ENCODE peak calls at places on chromosome 21, in ten cellular contexts. One of them, this sample, is unnamed.
A peak's percentile ranks its signal among the peaks of the same experiment; 100 is the strongest.

GRCh38 chr21:44907966-44908364 is 12.7 kb downstream of the ITGB2 start:
- DNase-seq in thyroid gland: no peak
- DNase-seq in naive thymus-derived CD4-positive, alpha-beta T cell: no peak
- DNase-seq in right lobe of liver: no peak
- DNase-seq in cardiac muscle cell: peak; percentile 62
- DNase-seq in CD4-positive, alpha-beta T cell: no peak
- DNase-seq in CD8-positive, alpha-beta memory T cell: no peak
- DNase-seq in heart right ventricle: peak; percentile 36
- DNase-seq in effector memory CD4-positive, alpha-beta T cell: no peak
- DNase-seq in lower lobe of right lung: peak; percentile 84
- DNase-seq in this sample: no peak

GRCh38 chr21:26099610-26100219 is 70.9 kb downstream of the APP start:
- DNase-seq in effector memory CD4-positive, alpha-beta T cell: no peak
- DNase-seq in cardiac muscle cell: peak; percentile 77
- DNase-seq in naive thymus-derived CD4-positive, alpha-beta T cell: no peak
- DNase-seq in thyroid gland: no peak
- DNase-seq in right lobe of liver: no peak
- DNase-seq in CD8-positive, alpha-beta memory T cell: no peak
- DNase-seq in heart right ventricle: no peak
- DNase-seq in lower lobe of right lung: no peak
- DNase-seq in CD4-positive, alpha-beta T cell: no peak
- DNase-seq in this sample: no peak

GRCh38 chr21:38494688-38495087 is 3.6 kb downstream of the ERG start:
- DNase-seq in heart right ventricle: no peak
- DNase-seq in lower lobe of right lung: no peak
- DNase-seq in right lobe of liver: no peak
- DNase-seq in cardiac muscle cell: no peak
- DNase-seq in CD8-positive, alpha-beta memory T cell: no peak
- DNase-seq in CD4-positive, alpha-beta T cell: no peak
- DNase-seq in thyroid gland: peak; percentile 36
- DNase-seq in naive thymus-derived CD4-positive, alpha-beta T cell: no peak
- DNase-seq in effector memory CD4-positive, alpha-beta T cell: no peak
- DNase-seq in this sample: no peak

GRCh38 chr21:43984905-43985689 is 27.0 kb upstream of the TRAPPC10 start:
- DNase-seq in right lobe of liver: no peak
- DNase-seq in heart right ventricle: no peak
- DNase-seq in effector memory CD4-positive, alpha-beta T cell: no peak
- DNase-seq in cardiac muscle cell: no peak
- DNase-seq in thyroid gland: no peak
- DNase-seq in CD8-positive, alpha-beta memory T cell: no peak
- DNase-seq in lower lobe of right lung: no peak
- DNase-seq in CD4-positive, alpha-beta T cell: no peak
- DNase-seq in naive thymus-derived CD4-positive, alpha-beta T cell: no peak
- DNase-seq in this sample: no peak

GRCh38 chr21:44532712-44533111 is 7.3 kb downstream of the KRTAP10-1 start:
- DNase-seq in CD8-positive, alpha-beta memory T cell: no peak
- DNase-seq in naive thymus-derived CD4-positive, alpha-beta T cell: no peak
- DNase-seq in cardiac muscle cell: no peak
- DNase-seq in CD4-positive, alpha-beta T cell: no peak
- DNase-seq in heart right ventricle: no peak
- DNase-seq in effector memory CD4-positive, alpha-beta T cell: no peak
- DNase-seq in thyroid gland: no peak
- DNase-seq in lower lobe of right lung: no peak
- DNase-seq in right lobe of liver: no peak
- DNase-seq in this sample: no peak

GRCh38 chr21:34311561-34312330 is 52.1 kb upstream of the KCNE2 start:
- DNase-seq in right lobe of liver: no peak
- DNase-seq in cardiac muscle cell: peak; percentile 14
- DNase-seq in effector memory CD4-positive, alpha-beta T cell: no peak
- DNase-seq in thyroid gland: no peak
- DNase-seq in lower lobe of right lung: no peak
- DNase-seq in naive thymus-derived CD4-positive, alpha-beta T cell: no peak
- DNase-seq in heart right ventricle: no peak
- DNase-seq in CD4-positive, alpha-beta T cell: no peak
- DNase-seq in CD8-positive, alpha-beta memory T cell: no peak
- DNase-seq in this sample: no peak

GRCh38 chr21:45930231-45930760 is 51.3 kb upstream of the COL6A1 start:
- DNase-seq in right lobe of liver: no peak
- DNase-seq in cardiac muscle cell: no peak
- DNase-seq in CD8-positive, alpha-beta memory T cell: no peak
- DNase-seq in CD4-positive, alpha-beta T cell: no peak
- DNase-seq in thyroid gland: no peak
- DNase-seq in naive thymus-derived CD4-positive, alpha-beta T cell: no peak
- DNase-seq in effector memory CD4-positive, alpha-beta T cell: no peak
- DNase-seq in heart right ventricle: no peak
- DNase-seq in lower lobe of right lung: no peak
- DNase-seq in this sample: no peak

GRCh38 chr21:38488640-38489282 is 9.5 kb downstream of the ERG start:
- DNase-seq in thyroid gland: no peak
- DNase-seq in CD8-positive, alpha-beta memory T cell: no peak
- DNase-seq in cardiac muscle cell: no peak
- DNase-seq in lower lobe of right lung: no peak
- DNase-seq in heart right ventricle: no peak
- DNase-seq in CD4-positive, alpha-beta T cell: no peak
- DNase-seq in naive thymus-derived CD4-positive, alpha-beta T cell: no peak
- DNase-seq in right lobe of liver: no peak
- DNase-seq in effector memory CD4-positive, alpha-beta T cell: no peak
- DNase-seq in this sample: no peak

GRCh38 chr21:42252778-42253340 is 33.9 kb downstream of the ABCG1 start:
- DNase-seq in heart right ventricle: no peak
- DNase-seq in thyroid gland: no peak
- DNase-seq in lower lobe of right lung: peak; percentile 5
- DNase-seq in CD8-positive, alpha-beta memory T cell: no peak
- DNase-seq in cardiac muscle cell: no peak
- DNase-seq in right lobe of liver: no peak
- DNase-seq in effector memory CD4-positive, alpha-beta T cell: no peak
- DNase-seq in naive thymus-derived CD4-positive, alpha-beta T cell: no peak
- DNase-seq in CD4-positive, alpha-beta T cell: no peak
- DNase-seq in this sample: no peak

GRCh38 chr21:25361765-25362164 is 245.5 kb downstream of the MRPL39 start:
- DNase-seq in CD8-positive, alpha-beta memory T cell: no peak
- DNase-seq in CD4-positive, alpha-beta T cell: no peak
- DNase-seq in right lobe of liver: no peak
- DNase-seq in heart right ventricle: no peak
- DNase-seq in cardiac muscle cell: no peak
- DNase-seq in thyroid gland: no peak
- DNase-seq in naive thymus-derived CD4-positive, alpha-beta T cell: no peak
- DNase-seq in lower lobe of right lung: no peak
- DNase-seq in effector memory CD4-positive, alpha-beta T cell: no peak
- DNase-seq in this sample: no peak

GRCh38 chr21:9735421-9735961 is 785.9 kb upstream of the TPTE start:
- DNase-seq in cardiac muscle cell: no peak
- DNase-seq in right lobe of liver: no peak
- DNase-seq in effector memory CD4-positive, alpha-beta T cell: no peak
- DNase-seq in CD8-positive, alpha-beta memory T cell: no peak
- DNase-seq in heart right ventricle: no peak
- DNase-seq in naive thymus-derived CD4-positive, alpha-beta T cell: no peak
- DNase-seq in lower lobe of right lung: no peak
- DNase-seq in CD4-positive, alpha-beta T cell: no peak
- DNase-seq in thyroid gland: no peak
- DNase-seq in this sample: no peak
- H3K9me3 ChIP-seq in cardiac muscle cell: peaks cover 9% of the 10 kb centered on the region
- H3K9me3 ChIP-seq in right lobe of liver: no peaks in the 10 kb centered on the region
- H3K9me3 ChIP-seq in effector memory CD4-positive, alpha-beta T cell: peaks cover 10% of the 10 kb centered on the region
- H3K9me3 ChIP-seq in CD8-positive, alpha-beta memory T cell: peaks cover 4% of the 10 kb centered on the region
- H3K9me3 ChIP-seq in heart right ventricle: no peaks in the 10 kb centered on the region
- H3K9me3 ChIP-seq in naive thymus-derived CD4-positive, alpha-beta T cell: peaks cover 4% of the 10 kb centered on the region
- H3K9me3 ChIP-seq in lower lobe of right lung: peaks cover 12% of the 10 kb centered on the region
- H3K9me3 ChIP-seq in CD4-positive, alpha-beta T cell: peaks cover 20% of the 10 kb centered on the region
- H3K9me3 ChIP-seq in thyroid gland: no peaks in the 10 kb centered on the region
- H3K9me3 ChIP-seq in this sample: peaks cover 15% of the 10 kb centered on the region

GRCh38 chr21:21813295-21813694 is 815.1 kb downstream of the NCAM2 start:
- DNase-seq in heart right ventricle: no peak
- DNase-seq in CD8-positive, alpha-beta memory T cell: no peak
- DNase-seq in effector memory CD4-positive, alpha-beta T cell: no peak
- DNase-seq in right lobe of liver: no peak
- DNase-seq in cardiac muscle cell: no peak
- DNase-seq in thyroid gland: no peak
- DNase-seq in CD4-positive, alpha-beta T cell: no peak
- DNase-seq in lower lobe of right lung: no peak
- DNase-seq in naive thymus-derived CD4-positive, alpha-beta T cell: no peak
- DNase-seq in this sample: no peak
- H3K9me3 ChIP-seq in heart right ventricle: no peaks in the 10 kb centered on the region
- H3K9me3 ChIP-seq in CD8-positive, alpha-beta memory T cell: no peaks in the 10 kb centered on the region
- H3K9me3 ChIP-seq in effector memory CD4-positive, alpha-beta T cell: no peaks in the 10 kb centered on the region
- H3K9me3 ChIP-seq in right lobe of liver: no peaks in the 10 kb centered on the region
- H3K9me3 ChIP-seq in cardiac muscle cell: no peaks in the 10 kb centered on the region
- H3K9me3 ChIP-seq in thyroid gland: no peaks in the 10 kb centered on the region
- H3K9me3 ChIP-seq in CD4-positive, alpha-beta T cell: peaks cover 2% of the 10 kb centered on the region
- H3K9me3 ChIP-seq in lower lobe of right lung: no peaks in the 10 kb centered on the region
- H3K9me3 ChIP-seq in naive thymus-derived CD4-positive, alpha-beta T cell: no peaks in the 10 kb centered on the region
- H3K9me3 ChIP-seq in this sample: peaks cover 2% of the 10 kb centered on the region

GRCh38 chr21:27817061-27817460 is 850.2 kb upstream of the ADAMTS5 start:
- DNase-seq in CD4-positive, alpha-beta T cell: no peak
- DNase-seq in CD8-positive, alpha-beta memory T cell: no peak
- DNase-seq in thyroid gland: no peak
- DNase-seq in heart right ventricle: no peak
- DNase-seq in cardiac muscle cell: peak; percentile 82
- DNase-seq in lower lobe of right lung: no peak
- DNase-seq in naive thymus-derived CD4-positive, alpha-beta T cell: no peak
- DNase-seq in effector memory CD4-positive, alpha-beta T cell: no peak
- DNase-seq in right lobe of liver: no peak
- DNase-seq in this sample: no peak
- H3K9me3 ChIP-seq in CD4-positive, alpha-beta T cell: no peaks in the 10 kb centered on the region
- H3K9me3 ChIP-seq in CD8-positive, alpha-beta memory T cell: no peaks in the 10 kb centered on the region
- H3K9me3 ChIP-seq in thyroid gland: no peaks in the 10 kb centered on the region
- H3K9me3 ChIP-seq in heart right ventricle: no peaks in the 10 kb centered on the region
- H3K9me3 ChIP-seq in cardiac muscle cell: no peaks in the 10 kb centered on the region
- H3K9me3 ChIP-seq in lower lobe of right lung: no peaks in the 10 kb centered on the region
- H3K9me3 ChIP-seq in naive thymus-derived CD4-positive, alpha-beta T cell: no peaks in the 10 kb centered on the region
- H3K9me3 ChIP-seq in effector memory CD4-positive, alpha-beta T cell: no peaks in the 10 kb centered on the region
- H3K9me3 ChIP-seq in right lobe of liver: no peaks in the 10 kb centered on the region
- H3K9me3 ChIP-seq in this sample: no peaks in the 10 kb centered on the region

GRCh38 chr21:19547951-19548635 is 1144.5 kb upstream of the TMPRSS15 start:
- DNase-seq in naive thymus-derived CD4-positive, alpha-beta T cell: no peak
- DNase-seq in right lobe of liver: no peak
- DNase-seq in CD8-positive, alpha-beta memory T cell: no peak
- DNase-seq in CD4-positive, alpha-beta T cell: no peak
- DNase-seq in thyroid gland: no peak
- DNase-seq in heart right ventricle: no peak
- DNase-seq in effector memory CD4-positive, alpha-beta T cell: no peak
- DNase-seq in cardiac muscle cell: no peak
- DNase-seq in lower lobe of right lung: no peak
- DNase-seq in this sample: no peak
- H3K9me3 ChIP-seq in naive thymus-derived CD4-positive, alpha-beta T cell: no peaks in the 10 kb centered on the region
- H3K9me3 ChIP-seq in right lobe of liver: no peaks in the 10 kb centered on the region
- H3K9me3 ChIP-seq in CD8-positive, alpha-beta memory T cell: no peaks in the 10 kb centered on the region
- H3K9me3 ChIP-seq in CD4-positive, alpha-beta T cell: no peaks in the 10 kb centered on the region
- H3K9me3 ChIP-seq in thyroid gland: no peaks in the 10 kb centered on the region
- H3K9me3 ChIP-seq in heart right ventricle: no peaks in the 10 kb centered on the region
- H3K9me3 ChIP-seq in effector memory CD4-positive, alpha-beta T cell: no peaks in the 10 kb centered on the region
- H3K9me3 ChIP-seq in cardiac muscle cell: no peaks in the 10 kb centered on the region
- H3K9me3 ChIP-seq in lower lobe of right lung: no peaks in the 10 kb centered on the region
- H3K9me3 ChIP-seq in this sample: peaks cover 3% of the 10 kb centered on the region

DNA sequence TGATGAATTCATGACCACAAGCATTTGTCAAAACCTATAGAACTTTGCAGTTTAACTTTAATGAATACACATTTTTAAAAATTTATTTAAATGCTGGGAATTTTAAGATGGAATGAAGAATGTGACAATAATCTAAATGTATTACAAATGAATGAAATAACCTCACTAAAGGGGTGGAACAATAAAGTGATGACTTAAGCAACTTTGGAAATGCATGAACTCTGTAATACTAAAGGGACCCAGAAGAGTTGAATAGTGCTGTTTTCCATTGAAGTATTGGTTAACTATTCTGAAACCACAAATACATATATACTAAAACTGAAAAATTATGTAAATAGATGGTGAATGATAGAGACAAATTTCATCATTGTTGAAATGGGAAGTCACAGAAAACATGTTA is 1395.1 kb downstream of the NCAM2 start:
- DNase-seq in heart right ventricle: no peak
- DNase-seq in cardiac muscle cell: no peak
- DNase-seq in right lobe of liver: no peak
- DNase-seq in effector memory CD4-positive, alpha-beta T cell: no peak
- DNase-seq in CD8-positive, alpha-beta memory T cell: no peak
- DNase-seq in thyroid gland: no peak
- DNase-seq in CD4-positive, alpha-beta T cell: no peak
- DNase-seq in lower lobe of right lung: no peak
- DNase-seq in naive thymus-derived CD4-positive, alpha-beta T cell: no peak
- DNase-seq in this sample: no peak
- H3K9me3 ChIP-seq in heart right ventricle: no peaks in the 10 kb centered on the region
- H3K9me3 ChIP-seq in cardiac muscle cell: no peaks in the 10 kb centered on the region
- H3K9me3 ChIP-seq in right lobe of liver: no peaks in the 10 kb centered on the region
- H3K9me3 ChIP-seq in effector memory CD4-positive, alpha-beta T cell: no peaks in the 10 kb centered on the region
- H3K9me3 ChIP-seq in CD8-positive, alpha-beta memory T cell: no peaks in the 10 kb centered on the region
- H3K9me3 ChIP-seq in thyroid gland: no peaks in the 10 kb centered on the region
- H3K9me3 ChIP-seq in CD4-positive, alpha-beta T cell: no peaks in the 10 kb centered on the region
- H3K9me3 ChIP-seq in lower lobe of right lung: no peaks in the 10 kb centered on the region
- H3K9me3 ChIP-seq in naive thymus-derived CD4-positive, alpha-beta T cell: no peaks in the 10 kb centered on the region
- H3K9me3 ChIP-seq in this sample: peaks cover 2% of the 10 kb centered on the region

DNA sequence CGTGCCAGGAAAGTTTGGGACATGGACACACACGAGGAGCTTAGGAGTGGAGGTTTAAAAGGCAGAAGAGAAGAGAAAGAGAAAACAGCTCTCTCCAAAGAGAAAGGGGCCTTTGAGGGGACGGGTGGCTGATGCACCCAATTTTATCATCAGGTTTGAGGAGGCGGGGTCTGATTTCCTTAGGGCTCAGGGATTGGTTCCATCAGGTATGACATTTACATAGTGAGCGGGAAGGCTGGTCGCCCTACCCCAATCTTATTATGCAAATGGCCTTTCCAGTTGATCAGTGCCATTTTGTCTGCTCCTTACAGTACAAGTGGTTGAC is 749.1 kb upstream of the TPTE start:
- DNase-seq in CD8-positive, alpha-beta memory T cell: no peak
- DNase-seq in heart right ventricle: no peak
- DNase-seq in effector memory CD4-positive, alpha-beta T cell: no peak
- DNase-seq in naive thymus-derived CD4-positive, alpha-beta T cell: no peak
- DNase-seq in thyroid gland: no peak
- DNase-seq in lower lobe of right lung: no peak
- DNase-seq in right lobe of liver: no peak
- DNase-seq in cardiac muscle cell: no peak
- DNase-seq in CD4-positive, alpha-beta T cell: no peak
- DNase-seq in this sample: no peak
- H3K9me3 ChIP-seq in CD8-positive, alpha-beta memory T cell: peaks cover 8% of the 10 kb centered on the region
- H3K9me3 ChIP-seq in heart right ventricle: no peaks in the 10 kb centered on the region
- H3K9me3 ChIP-seq in effector memory CD4-positive, alpha-beta T cell: no peaks in the 10 kb centered on the region
- H3K9me3 ChIP-seq in naive thymus-derived CD4-positive, alpha-beta T cell: no peaks in the 10 kb centered on the region
- H3K9me3 ChIP-seq in thyroid gland: no peaks in the 10 kb centered on the region
- H3K9me3 ChIP-seq in lower lobe of right lung: peaks cover 6% of the 10 kb centered on the region
- H3K9me3 ChIP-seq in right lobe of liver: no peaks in the 10 kb centered on the region
- H3K9me3 ChIP-seq in cardiac muscle cell: peaks cover 23% of the 10 kb centered on the region
- H3K9me3 ChIP-seq in CD4-positive, alpha-beta T cell: peaks cover 31% of the 10 kb centered on the region
- H3K9me3 ChIP-seq in this sample: peaks cover 8% of the 10 kb centered on the region

GRCh38 chr21:32925098-32925497 is 100.6 kb upstream of the OLIG2 start:
- DNase-seq in CD4-positive, alpha-beta T cell: no peak
- DNase-seq in heart right ventricle: no peak
- DNase-seq in CD8-positive, alpha-beta memory T cell: no peak
- DNase-seq in effector memory CD4-positive, alpha-beta T cell: no peak
- DNase-seq in naive thymus-derived CD4-positive, alpha-beta T cell: no peak
- DNase-seq in thyroid gland: no peak
- DNase-seq in right lobe of liver: no peak
- DNase-seq in lower lobe of right lung: no peak
- DNase-seq in cardiac muscle cell: no peak
- DNase-seq in this sample: no peak
- H3K9me3 ChIP-seq in CD4-positive, alpha-beta T cell: peaks cover 26% of the 10 kb centered on the region
- H3K9me3 ChIP-seq in heart right ventricle: no peaks in the 10 kb centered on the region
- H3K9me3 ChIP-seq in CD8-positive, alpha-beta memory T cell: peaks cover 4% of the 10 kb centered on the region
- H3K9me3 ChIP-seq in effector memory CD4-positive, alpha-beta T cell: peaks cover 3% of the 10 kb centered on the region
- H3K9me3 ChIP-seq in naive thymus-derived CD4-positive, alpha-beta T cell: no peaks in the 10 kb centered on the region
- H3K9me3 ChIP-seq in thyroid gland: no peaks in the 10 kb centered on the region
- H3K9me3 ChIP-seq in right lobe of liver: no peaks in the 10 kb centered on the region
- H3K9me3 ChIP-seq in lower lobe of right lung: no peaks in the 10 kb centered on the region
- H3K9me3 ChIP-seq in cardiac muscle cell: no peaks in the 10 kb centered on the region
- H3K9me3 ChIP-seq in this sample: peaks cover 18% of the 10 kb centered on the region